ENCODE peak calls at places on chromosomes 4 and X, in ten cellular contexts. T is NAMALWA, H is renal cortical epithelial cell, I is naive B cell, S is H54, L is GM04504, J is stomach, V is endodermal cell, U is Daoy, G is foreskin fibroblast. F is an unnamed sample.

GRCh38 chr4:139154134-139154421 is 22.9 kb downstream of the ELF2 start:
- DNase-seq in J (no peak), V (no peak), G (no peak), L (no peak), T (no peak), H (no peak), S (no peak), I (no peak), U (no peak), F (no peak)

GRCh38 chrX:117002981-117003380 is 540.2 kb upstream of the CT83 start:
- DNase-seq in J (no peak), S (no peak), H (no peak), G (no peak), T (no peak), L (no peak), U (no peak), V (no peak), I (no peak), F (no peak)

GRCh38 chrX:35166023-35166422 is 223.4 kb downstream of the FAM47B start:
- DNase-seq in H (peak; percentile 89), V (no peak), L (no peak), I (no peak), T (no peak), J (no peak), S (no peak), U (no peak), G (no peak), F (no peak)

GRCh38 chr4:148443550-148444295 is 1.5 kb upstream of the NR3C2 start:
- DNase-seq in I (peak; percentile 42), J (peak; percentile 44), L (no peak), V (peak; percentile 73), G (no peak), H (no peak), S (no peak), U (peak; percentile 12), T (no peak), F (no peak)

GRCh38 chrX:41350976-41351569 is 17.1 kb downstream of the DDX3X start:
- DNase-seq in S (no peak), V (peak; percentile 43), J (no peak), L (no peak), I (no peak), G (no peak), T (peak; percentile 45), H (no peak), U (no peak), F (no peak)

GRCh38 chr4:74608151-74608949 is 163.4 kb downstream of the AREG start:
- DNase-seq in J (no peak), U (no peak), H (peak; percentile 85), I (no peak), T (no peak), V (no peak), L (no peak), S (peak; percentile 5), G (no peak), F (no peak)

GRCh38 chr4:117400039-117400835 is 314.9 kb upstream of the TRAM1L1 start:
- DNase-seq in T (no peak), G (peak; percentile 20), H (peak; percentile 98), U (peak; percentile 32), L (no peak), V (no peak), J (no peak), S (no peak), I (no peak), F (no peak)

GRCh38 chr4:74631338-74631737 is 163.0 kb downstream of the BTC start:
- DNase-seq in S (no peak), T (no peak), L (no peak), I (no peak), U (no peak), V (no peak), G (peak; percentile 29), J (no peak), H (peak; percentile 61), F (no peak)

GRCh38 chrX:49071877-49072711 is 1.7 kb downstream of the PRAF2 start:
- DNase-seq in H (peak; percentile 59), T (no peak), L (no peak), V (peak; percentile 90), U (no peak), G (peak; percentile 57), I (no peak), J (peak; percentile 87), S (no peak), F (no peak)

GRCh38 chr4:89829470-89830138 is 7.4 kb downstream of the SNCA start:
- DNase-seq in T (peak; percentile 37), H (no peak), G (peak; percentile 16), V (no peak), S (no peak), L (no peak), I (peak; percentile 69), U (no peak), J (no peak), F (peak; percentile 5)

GRCh38 chr4:30839583-30840520 is 119.7 kb downstream of the PCDH7 start:
- DNase-seq in L (no peak), J (no peak), I (no peak), G (no peak), U (peak; percentile 7), T (no peak), H (no peak), S (no peak), V (no peak), F (peak; percentile 3)

GRCh38 chrX:11309220-11309619 is 16.0 kb downstream of the AMELX start:
- DNase-seq in V (no peak), L (no peak), S (no peak), H (no peak), I (no peak), T (no peak), J (no peak), G (no peak), U (no peak), F (no peak)

GRCh38 chr4:145799225-145799624 is 119.3 kb downstream of the C4orf51 start:
- DNase-seq in I (no peak), S (no peak), G (no peak), U (no peak), J (no peak), H (peak; percentile 69), T (no peak), L (no peak), V (no peak), F (no peak)

GRCh38 chr4:53123171-53123570 is 242.7 kb downstream of the SCFD2 start:
- DNase-seq in U (no peak), T (no peak), S (no peak), L (no peak), I (no peak), G (no peak), V (no peak), H (no peak), J (no peak), F (no peak)

GRCh38 chr4:99507762-99508161 is 3.1 kb upstream of the C4orf17 start:
- DNase-seq in L (no peak), U (no peak), S (no peak), V (no peak), T (no peak), J (no peak), I (no peak), H (peak; percentile 47), G (no peak), F (no peak)

GRCh38 chr4:143357161-143357845 is 20.6 kb downstream of the GAB1 start:
- DNase-seq in U (no peak), V (no peak), S (no peak), H (peak; percentile 67), I (no peak), T (peak; percentile 63), J (no peak), L (no peak), G (no peak), F (no peak)

GRCh38 chrX:154372612-154373022 is 1.8 kb downstream of the FLNA start:
- DNase-seq in H (peak; percentile 67), I (no peak), U (no peak), T (peak; percentile 20), S (no peak), V (no peak), G (no peak), J (no peak), L (no peak), F (no peak)

F was measured in GF-D8.